ENCODE peak calls at places on chromosomes 4 and X, in six cellular contexts. U, Q, S, P, M and A are unnamed samples.
A peak's percentile ranks its signal among the peaks of the same experiment; 100 is the strongest.

GRCh38 chr4:121788896-121789295 is 12.2 kb upstream of the EXOSC9 start:
- DNase-seq in Q (no peak), U (no peak), S (no peak), M (no peak), P (no peak), A (no peak)

GRCh38 chr4:10582059-10582686 is 102.4 kb downstream of the CLNK start:
- DNase-seq in S (no peak), Q (peak; percentile 17), U (peak; percentile 23), M (peak; percentile 18), P (peak; percentile 20), A (no peak)

GRCh38 chr4:57270350-57270749 is 160.2 kb upstream of the IGFBP7 start:
- DNase-seq in P (no peak), U (peak; percentile 71), S (peak; percentile 72), M (no peak), Q (no peak), A (no peak)

GRCh38 chr4:8325284-8325973 is 55.9 kb downstream of the HTRA3 start:
- DNase-seq in U (peak; percentile 8), P (peak; percentile 8), Q (no peak), S (no peak), M (no peak), A (peak; percentile 47)

GRCh38 chr4:82469776-82470345 is 39.5 kb downstream of the ENOPH1 start:
- DNase-seq in M (no peak), P (no peak), S (no peak), Q (no peak), U (no peak), A (no peak)

GRCh38 chr4:40617903-40618302 is 11.8 kb downstream of the RBM47 start:
- DNase-seq in S (no peak), Q (no peak), U (no peak), M (no peak), P (no peak), A (no peak)

GRCh38 chrX:106484233-106484632 is 127.5 kb upstream of the RADX start:
- DNase-seq in Q (no peak), P (no peak), S (no peak), M (no peak), U (no peak), A (no peak)

GRCh38 chr4:156422576-156422975 is 468.9 kb upstream of the CTSO start:
- DNase-seq in S (no peak), P (no peak), U (no peak), M (no peak), Q (no peak), A (no peak)

GRCh38 chr4:80309301-80310004 is 26.1 kb upstream of the CFAP299 start:
- DNase-seq in Q (no peak), P (no peak), S (no peak), M (no peak), U (no peak), A (no peak)

GRCh38 chrX:119071381-119071780 is 1.4 kb upstream of the CT47C1 start:
- DNase-seq in S (no peak), P (no peak), M (no peak), Q (no peak), U (no peak), A (no peak)

GRCh38 chr4:45100936-45101818 is 374.8 kb upstream of the GNPDA2 start:
- DNase-seq in M (no peak), Q (no peak), P (no peak), U (no peak), S (no peak), A (no peak)

GRCh38 chrX:21926116-21926515 is 14.4 kb upstream of the SMS start:
- DNase-seq in P (no peak), S (no peak), U (no peak), Q (no peak), M (no peak), A (no peak)

GRCh38 chr4:47334597-47335185 is 128.8 kb downstream of the COMMD8 start:
- DNase-seq in Q (no peak), M (no peak), U (no peak), P (no peak), S (no peak), A (no peak)

GRCh38 chrX:7261672-7262332 is 113.8 kb upstream of the PUDP start:
- DNase-seq in S (no peak), Q (no peak), U (no peak), P (no peak), M (no peak), A (no peak)

GRCh38 chrX:95718746-95719145 is 965.9 kb upstream of the DIAPH2 start:
- DNase-seq in M (no peak), P (no peak), Q (no peak), U (no peak), S (no peak), A (no peak)

GRCh38 chrX:101785142-101785541 is 125.5 kb upstream of the ARMCX2 start:
- DNase-seq in M (no peak), U (no peak), S (no peak), P (no peak), Q (no peak), A (no peak)

GRCh38 chr4:13659341-13660070 is 32.0 kb upstream of the BOD1L1 start:
- DNase-seq in P (no peak), U (no peak), M (no peak), Q (no peak), S (no peak), A (no peak)

GRCh38 chr4:105350859-105351494 is 122.9 kb downstream of the PPA2 start:
- DNase-seq in M (no peak), U (no peak), Q (no peak), P (no peak), S (no peak), A (no peak)

GRCh38 chrX:17082831-17083230 is 136.4 kb downstream of the REPS2 start:
- DNase-seq in P (no peak), M (no peak), Q (no peak), S (no peak), U (no peak), A (no peak)

GRCh38 chr4:3255611-3256186 is 6.7 kb downstream of the MSANTD1 start:
- DNase-seq in S (peak; percentile 12), P (no peak), M (no peak), U (peak; percentile 3), Q (no peak), A (peak; percentile 74)

GRCh38 chrX:19823031-19823430 is 64.4 kb downstream of the SH3KBP1 start:
- DNase-seq in M (no peak), Q (no peak), S (no peak), P (no peak), U (no peak), A (no peak)

GRCh38 chrX:56783450-56783831 is 54.4 kb downstream of the NBDY start:
- DNase-seq in M (no peak), P (peak; percentile 87), S (no peak), U (no peak), Q (peak; percentile 78), A (peak; percentile 94)

GRCh38 chrX:149151805-149152757 is 353.0 kb downstream of the IDS start:
- DNase-seq in P (no peak), S (no peak), Q (no peak), U (peak; percentile 6), M (no peak), A (no peak)

GRCh38 chr4:169167958-169168357 is 102.8 kb downstream of the SH3RF1 start:
- DNase-seq in M (no peak), Q (no peak), U (no peak), S (no peak), P (no peak), A (no peak)

DNA sequence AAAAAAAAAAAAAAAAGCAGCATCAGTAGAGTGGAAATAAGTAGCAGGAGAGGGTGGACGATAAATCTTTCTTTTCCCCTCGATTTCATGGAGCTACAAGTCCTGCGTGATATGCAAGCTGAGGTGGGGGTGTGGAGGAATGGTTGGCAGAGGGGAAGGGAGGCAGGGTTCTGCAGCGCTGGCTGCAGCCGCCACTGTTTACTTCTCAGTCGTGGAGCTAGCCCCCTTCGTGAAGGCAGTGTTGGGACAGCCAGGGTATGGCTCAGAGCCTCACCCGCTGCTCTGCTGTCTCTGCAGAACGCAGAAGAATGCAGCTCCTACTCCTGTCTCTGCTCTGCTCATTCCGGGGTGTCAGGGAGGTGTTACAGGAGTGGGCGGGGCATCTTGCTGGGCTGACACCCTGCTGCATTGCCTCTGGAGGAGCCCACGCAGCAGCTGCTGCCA is 140.6 kb downstream of the GPM6A start:
- DNase-seq in S (no peak), M (peak; percentile 1), U (no peak), Q (no peak), P (no peak), A (no peak)
- H3K4me3 ChIP-seq in S (peak overlapping the region; percentile 27), M (no peak overlapping the region), U (no peak overlapping the region), Q (no peak overlapping the region), P (no peak overlapping the region), A (no peak overlapping the region)

GRCh38 chr4:67158669-67159068 is 386.6 kb downstream of the CENPC start:
- DNase-seq in S (no peak), P (no peak), Q (no peak), U (no peak), M (no peak), A (no peak)

GRCh38 chr4:67151376-67152343 is 393.6 kb downstream of the CENPC start:
- DNase-seq in M (no peak), P (no peak), S (no peak), U (no peak), Q (no peak), A (no peak)

GRCh38 chr4:67152976-67153375 is 392.3 kb downstream of the CENPC start:
- DNase-seq in U (no peak), M (no peak), S (no peak), P (no peak), Q (no peak), A (no peak)
- H3K4me1 ChIP-seq in U (no peaks in the 10 kb centered on the region), M (no peaks in the 10 kb centered on the region), S (no peaks in the 10 kb centered on the region), P (no peaks in the 10 kb centered on the region), Q (no peaks in the 10 kb centered on the region), A (no peaks in the 10 kb centered on the region)

DNA sequence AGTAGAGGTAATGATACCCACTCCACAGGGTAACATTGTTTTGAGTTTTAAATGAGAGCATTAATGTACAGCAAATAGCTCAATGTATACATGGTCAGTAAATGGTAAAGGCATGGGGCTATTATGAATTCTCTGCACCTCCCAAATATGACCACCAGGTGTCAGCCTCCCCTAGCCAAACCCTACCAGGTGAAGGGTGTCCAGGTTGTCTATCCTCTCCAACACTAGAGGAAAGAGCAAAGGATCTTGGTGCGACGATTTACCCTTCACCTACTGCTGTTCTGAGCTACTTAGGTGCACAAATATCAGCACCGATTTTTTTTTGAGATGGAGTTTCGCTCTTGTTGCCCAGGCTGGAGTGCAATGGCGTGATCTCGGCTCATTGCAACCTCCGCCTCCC is 26.5 kb upstream of the XIAP start:
- DNase-seq in U (peak; percentile 13), S (no peak), P (peak; percentile 29), M (no peak), Q (peak; percentile 50), A (no peak)
- H3K4me3 ChIP-seq in U (no peak overlapping the region), S (no peak overlapping the region), P (no peak overlapping the region), M (no peak overlapping the region), Q (no peak overlapping the region), A (no peak overlapping the region)

DNA sequence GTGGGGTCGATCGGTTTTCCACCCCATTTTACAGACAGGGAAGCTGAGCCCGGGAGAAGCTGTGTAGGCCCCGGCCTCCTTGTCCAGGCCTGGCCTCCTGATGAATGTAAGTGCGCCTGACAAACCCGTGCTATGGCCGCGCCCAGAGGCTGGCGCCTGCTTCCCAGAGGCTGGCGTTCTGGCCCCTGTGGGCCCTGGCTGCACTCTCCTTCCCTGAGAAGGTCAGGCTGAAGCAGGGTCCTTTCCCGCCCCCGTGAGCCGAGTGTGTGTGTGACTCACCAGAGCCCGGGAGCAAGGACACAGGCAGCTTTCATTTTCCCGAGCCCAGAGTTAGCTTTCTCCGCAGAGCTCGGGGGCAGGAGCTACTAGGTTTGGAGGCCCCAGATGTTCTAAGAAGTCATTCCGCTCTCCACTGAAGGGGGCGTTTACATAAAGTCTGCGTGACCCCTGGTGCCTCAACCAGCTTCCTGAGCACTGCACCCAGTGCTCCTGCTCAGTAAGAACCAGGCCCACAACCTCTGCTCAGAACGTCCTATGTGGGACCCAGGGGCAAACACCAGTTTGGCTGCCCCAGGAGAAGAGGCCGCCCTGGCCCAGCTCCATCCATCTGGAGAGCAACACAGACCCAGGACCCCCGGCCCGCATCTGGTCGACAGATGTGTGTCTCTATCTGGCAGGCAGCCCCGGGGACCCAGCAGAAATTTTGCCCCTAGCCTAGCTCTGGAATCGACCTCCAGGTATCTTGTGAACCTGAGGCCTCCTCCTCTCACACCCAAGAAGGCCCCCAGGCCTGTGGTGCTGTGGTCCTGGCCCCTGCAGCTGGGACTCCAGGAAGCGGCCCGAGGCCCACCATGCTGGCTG is 13.6 kb downstream of the UVSSA start:
- DNase-seq in M (peak; percentile 8), P (no peak), Q (no peak), S (no peak), U (no peak), A (no peak)
- H3K4me1 ChIP-seq in M (peaks cover 20% of the 10 kb centered on the region), P (no peaks in the 10 kb centered on the region), Q (no peaks in the 10 kb centered on the region), S (peaks cover 3% of the 10 kb centered on the region), U (no peaks in the 10 kb centered on the region), A (no peaks in the 10 kb centered on the region)